ENCODE peak calls at places on chromosomes 16 and 17, in ten cellular contexts. Y, Q, J, W, D, N, M, L, O and K are unnamed samples.

GRCh38 chr17:77356109-77356689 is 215.4 kb downstream of the SEC14L1 start:
- DNase-seq in Y (no peak), O (no peak), M (no peak), D (no peak), Q (no peak), W (no peak), L (no peak), N (peak), J (no peak), K (peak)

GRCh38 chr16:86631441-86631840 is 53.1 kb downstream of the FOXL1 start:
- DNase-seq in N (no peak), L (no peak), Q (peak), M (no peak), O (no peak), D (no peak), J (no peak), W (no peak), Y (no peak), K (peak)

GRCh38 chr17:31467502-31468256 is 76.2 kb downstream of the RAB11FIP4 start:
- DNase-seq in W (no peak), O (no peak), M (no peak), Q (no peak), Y (no peak), N (no peak), D (peak), L (no peak), J (no peak), K (no peak)

GRCh38 chr16:67723151-67723915 is 4.2 kb upstream of the GFOD2 start:
- DNase-seq in D (no peak), N (no peak), W (no peak), M (no peak), L (peak), J (peak), Y (no peak), Q (peak), O (peak), K (peak)

GRCh38 chr16:54015147-54015546 is 271.4 kb downstream of the IRX3 start:
- DNase-seq in L (no peak), M (no peak), O (no peak), Q (no peak), N (no peak), Y (no peak), W (no peak), D (no peak), J (no peak), K (peak)

GRCh38 chr17:60065136-60065535 is 13.6 kb downstream of the HEATR6 start:
- DNase-seq in O (peak), M (no peak), D (no peak), W (peak), J (no peak), L (no peak), Q (peak), Y (no peak), N (no peak), K (peak)

GRCh38 chr17:69141802-69142472 is at the start of gene ABCA6:
- DNase-seq in J (peak), W (peak), M (no peak), D (no peak), Y (no peak), O (peak), Q (peak), N (no peak), L (no peak), K (peak)

GRCh38 chr16:84513111-84514065 is 8.9 kb upstream of the MEAK7 start:
- DNase-seq in N (no peak), W (peak), D (no peak), M (no peak), Y (no peak), J (peak), O (peak), L (peak), Q (peak), K (no peak)

GRCh38 chr16:48499822-48500440 is 110.0 kb downstream of the N4BP1 start:
- DNase-seq in N (no peak), Q (peak), W (peak), O (peak), Y (no peak), J (peak), D (no peak), L (peak), M (no peak), K (peak)

GRCh38 chr16:88790312-88791150 is 5.5 kb upstream of the PIEZO1 start:
- DNase-seq in M (no peak), J (no peak), D (no peak), W (peak), O (peak), L (no peak), Y (no peak), Q (no peak), N (no peak), K (no peak)

GRCh38 chr16:57044931-57045693 is 47.3 kb upstream of the CPNE2 start:
- DNase-seq in M (no peak), O (peak), Y (no peak), Q (no peak), J (no peak), W (no peak), N (no peak), D (no peak), L (peak), K (no peak)

GRCh38 chr17:34723875-34724274 is 144.5 kb downstream of the TMEM132E start:
- DNase-seq in W (no peak), Y (no peak), M (no peak), L (no peak), D (no peak), J (no peak), N (no peak), O (no peak), Q (no peak), K (no peak)

GRCh38 chr16:84042879-84043485 is 387 bp upstream of the SLC38A8 start:
- DNase-seq in O (no peak), M (no peak), J (no peak), Q (no peak), W (no peak), L (no peak), N (no peak), D (no peak), Y (no peak), K (no peak)

GRCh38 chr17:81535480-81536298 is 7.5 kb downstream of the FSCN2 start:
- DNase-seq in Q (no peak), Y (no peak), J (no peak), L (no peak), N (no peak), M (no peak), W (no peak), O (no peak), D (no peak), K (no peak)

GRCh38 chr16:70653809-70654771 is 7.7 kb downstream of the IL34 start:
- DNase-seq in W (peak), O (peak), N (peak), D (peak), Y (peak), M (no peak), L (peak), J (peak), Q (peak), K (peak)

GRCh38 chr17:31052187-31052889 is 42.4 kb upstream of the NF1 start:
- DNase-seq in Q (peak), D (peak), W (peak), O (peak), J (peak), L (peak), M (no peak), N (peak), Y (no peak), K (peak)

GRCh38 chr16:14378131-14378551 is 251.9 kb downstream of the PARN start:
- DNase-seq in M (no peak), L (peak), D (no peak), Q (peak), N (no peak), Y (no peak), J (peak), O (peak), W (peak), K (peak)

DNA sequence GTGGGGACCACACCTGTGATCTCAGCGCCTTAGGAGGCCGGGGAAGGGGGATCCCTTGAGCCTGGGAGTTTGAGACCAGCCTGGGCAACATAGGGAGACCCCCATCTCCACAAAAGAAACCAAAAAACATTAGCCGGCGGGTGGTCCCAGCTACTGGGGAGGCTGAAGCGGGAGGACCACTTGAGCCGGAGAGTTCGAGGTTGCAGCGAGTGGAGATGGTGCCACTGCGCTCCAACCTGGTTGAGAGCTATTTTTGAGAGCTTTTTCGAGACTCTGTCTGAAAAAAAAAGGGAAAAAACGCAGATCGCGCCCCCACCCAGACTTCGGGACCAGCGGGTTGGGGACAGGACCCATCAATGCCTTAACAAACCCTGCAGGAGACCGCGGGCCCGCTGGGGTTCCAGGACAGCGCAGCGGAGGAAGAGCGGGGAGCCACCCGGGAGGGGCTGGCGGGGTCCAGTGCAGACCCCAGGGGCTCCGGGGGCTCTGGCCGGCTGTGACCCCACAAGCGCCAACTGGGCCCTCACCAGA is 762 bp upstream of the BAIAP3 start:
- DNase-seq in J (no peak), N (no peak), L (no peak), Y (no peak), D (no peak), O (no peak), Q (no peak), W (no peak), M (no peak), K (no peak)
- H3K4me3 ChIP-seq in J (no peak), N (peak), L (no peak), Y (peak), D (peak), O (no peak), Q (no peak), W (no peak), M (peak), K (no peak)

DNA sequence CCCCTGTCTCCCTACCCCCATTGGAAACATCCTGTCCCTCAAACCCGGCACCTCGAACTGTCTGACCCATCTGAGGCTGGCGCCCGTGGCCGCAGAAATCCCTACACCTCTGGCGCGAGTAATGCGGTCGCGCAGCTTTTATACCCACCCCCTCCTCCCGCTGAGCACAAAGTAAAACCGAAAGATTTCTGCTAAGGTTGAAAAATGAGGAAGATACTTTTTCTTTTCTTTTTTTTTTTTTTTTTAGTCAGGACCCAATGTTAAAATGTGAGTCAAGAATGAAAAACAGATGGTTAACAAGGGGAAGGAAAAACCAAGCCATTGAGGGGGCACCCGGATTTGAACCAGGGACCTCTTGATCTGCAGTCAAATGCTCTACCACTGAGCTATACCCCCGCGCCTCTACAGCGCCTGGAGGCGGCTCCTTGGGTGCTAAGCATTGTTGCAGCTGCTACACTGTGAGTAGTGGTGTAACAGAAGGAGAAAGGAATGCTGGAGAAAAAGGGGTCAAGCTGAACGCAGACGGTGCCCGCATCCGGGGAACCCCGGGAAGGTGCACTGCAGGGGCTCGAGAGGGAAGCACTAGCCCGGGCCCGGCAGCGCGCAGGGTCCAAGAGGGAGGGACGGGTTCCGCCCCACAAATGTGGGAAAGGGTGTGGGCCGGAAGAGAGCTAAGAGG is 751 bp upstream of the LASP1 start:
- DNase-seq in N (peak), Q (peak), J (peak), D (peak), M (peak), W (peak), L (peak), O (peak), Y (peak), K (peak)
- TF ChIP-seq CTCF in N (no peak), Q (peak), J (peak), D (peak), M (peak), W (peak), L (peak), O (peak), Y (peak), K (peak)

DNA sequence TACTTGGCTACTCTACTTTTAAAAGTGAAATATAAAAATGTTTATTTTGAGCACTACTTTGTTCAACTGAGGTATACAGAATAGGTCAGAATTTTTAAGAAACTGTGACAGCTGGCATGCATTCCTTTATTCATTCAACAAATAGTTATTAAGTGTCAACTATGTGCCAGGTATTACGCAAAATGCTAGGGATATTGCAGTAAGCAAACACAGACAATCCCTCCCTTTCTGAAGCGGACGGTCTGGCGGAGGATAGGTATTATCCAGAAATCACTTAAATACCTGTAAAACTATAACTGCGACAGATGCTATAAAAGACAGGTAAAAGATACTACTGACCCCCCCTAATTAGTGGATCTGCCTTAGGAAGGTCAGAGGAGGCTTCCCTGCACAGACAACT is 26.1 kb downstream of the METTL16 start:
- DNase-seq in Y (no peak), Q (peak), O (peak), M (no peak), J (no peak), W (peak), L (no peak), D (no peak), N (no peak), K (peak)
- H3K4me3 ChIP-seq in Y (no peak), Q (no peak), O (no peak), M (peak), J (no peak), W (no peak), L (no peak), D (peak), N (no peak), K (peak)

GRCh38 chr17:28554565-28554964 is 2.1 kb upstream of the UNC119 start:
- DNase-seq in J (no peak), W (no peak), N (no peak), Y (no peak), D (no peak), L (no peak), M (no peak), O (no peak), Q (no peak), K (no peak)
- TF ChIP-seq CTCF in J (no peak), W (no peak), N (no peak), Y (peak), D (no peak), L (no peak), M (no peak), O (no peak), Q (no peak), K (no peak)